ENCODE peak calls at places on chromosomes 5 and 9, in seven cellular contexts. V, L, Z, X, R, P and T are unnamed samples.

GRCh38 chr5:157266286-157267007 is 524 bp downstream of the CYFIP2 start:
- DNase-seq in X (peak), V (peak), P (peak), R (no peak), L (no peak), Z (peak), T (peak)

GRCh38 chr5:137565450-137565849 is 66.3 kb upstream of the SPOCK1 start:
- DNase-seq in R (peak), L (no peak), V (no peak), P (no peak), Z (no peak), X (no peak), T (no peak)

GRCh38 chr9:135392511-135392910 is 87.1 kb upstream of the PPP1R26 start:
- DNase-seq in V (no peak), R (no peak), P (no peak), Z (no peak), L (no peak), X (no peak), T (no peak)

GRCh38 chr9:112705773-112706427 is 12.0 kb downstream of the INIP start:
- DNase-seq in P (no peak), Z (peak), V (peak), L (no peak), R (peak), X (peak), T (no peak)

GRCh38 chr5:168898261-168898911 is 319.2 kb upstream of the PANK3 start:
- DNase-seq in Z (no peak), X (no peak), V (no peak), P (no peak), R (no peak), L (no peak), T (no peak)

GRCh38 chr9:121322037-121322736 is 47.9 kb downstream of the STOM start:
- DNase-seq in X (no peak), V (no peak), R (peak), L (peak), Z (no peak), P (no peak), T (no peak)

GRCh38 chr5:56712895-56713565 is 102.3 kb upstream of the MAP3K1 start:
- DNase-seq in V (no peak), R (no peak), Z (no peak), P (no peak), L (no peak), X (no peak), T (no peak)

GRCh38 chr9:133604856-133605255 is 4.3 kb downstream of the FAM163B start:
- DNase-seq in R (no peak), V (no peak), Z (no peak), X (no peak), P (no peak), L (no peak), T (no peak)

GRCh38 chr9:133569891-133570651 is 35.6 kb downstream of the ADAMTSL2 start:
- DNase-seq in P (no peak), R (no peak), V (no peak), X (no peak), L (no peak), Z (peak), T (no peak)

GRCh38 chr9:121650220-121651013 is 1.0 kb upstream of the DAB2IP start:
- DNase-seq in X (peak), Z (peak), P (peak), L (no peak), V (peak), R (peak), T (no peak)

GRCh38 chr5:85266692-85267091 is 882.0 kb upstream of the EDIL3 start:
- DNase-seq in X (no peak), P (no peak), R (no peak), L (no peak), Z (no peak), V (no peak), T (no peak)

GRCh38 chr9:2657427-2657826 is 35.8 kb downstream of the VLDLR start:
- DNase-seq in V (no peak), R (no peak), L (no peak), Z (no peak), P (peak), X (no peak), T (peak)

GRCh38 chr5:28275931-28276330 is 1237.5 kb upstream of the CDH9 start:
- DNase-seq in L (no peak), V (no peak), Z (no peak), X (no peak), P (no peak), R (no peak), T (no peak)

GRCh38 chr5:135444360-135444759 is 2.8 kb downstream of the DCANP1 start:
- DNase-seq in R (no peak), P (peak), L (no peak), X (no peak), Z (no peak), V (no peak), T (no peak)

DNA sequence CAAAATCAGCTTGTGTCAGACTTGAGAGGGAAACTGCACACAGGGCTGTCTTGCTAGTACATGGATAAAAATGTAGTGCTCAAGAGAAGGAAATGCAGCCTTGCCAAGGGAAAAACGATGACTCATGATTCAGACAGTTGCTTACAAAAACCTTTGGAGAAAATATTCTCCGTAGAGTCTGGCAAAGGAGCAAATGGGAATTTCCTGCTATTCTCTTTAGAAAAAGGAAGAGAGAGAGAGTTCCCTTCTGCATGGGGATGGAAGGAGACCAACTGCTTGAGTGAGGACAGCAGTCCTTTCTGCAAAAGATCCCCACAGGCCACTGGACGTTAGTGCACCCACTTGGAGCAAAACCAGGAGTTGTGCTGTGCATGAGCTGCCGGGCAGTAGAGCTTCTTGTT is 7.6 kb downstream of the IFNB1 start:
- DNase-seq in X (peak), R (peak), V (peak), L (peak), Z (peak), P (no peak), T (no peak)
- TF ChIP-seq CTCF in X (no peak), R (peak), V (peak), L (peak), Z (peak), P (no peak), T (no peak)

GRCh38 chr5:37950436-37950835 is 110.6 kb upstream of the GDNF start:
- DNase-seq in L (no peak), X (no peak), Z (no peak), V (no peak), P (no peak), R (no peak), T (no peak)

GRCh38 chr5:37954561-37954960 is 114.7 kb upstream of the GDNF start:
- DNase-seq in V (no peak), Z (no peak), L (no peak), R (no peak), X (no peak), P (no peak), T (no peak)

GRCh38 chr5:37955748-37956147 is 115.9 kb upstream of the GDNF start:
- DNase-seq in Z (no peak), V (no peak), X (no peak), P (no peak), R (no peak), L (no peak), T (no peak)

GRCh38 chr5:37951946-37952721 is 112.3 kb upstream of the GDNF start:
- DNase-seq in R (no peak), Z (no peak), X (no peak), P (no peak), V (no peak), L (no peak), T (no peak)
- TF ChIP-seq CTCF in R (no peak), Z (no peak), X (no peak), P (no peak), V (no peak), L (no peak), T (no peak)

DNA sequence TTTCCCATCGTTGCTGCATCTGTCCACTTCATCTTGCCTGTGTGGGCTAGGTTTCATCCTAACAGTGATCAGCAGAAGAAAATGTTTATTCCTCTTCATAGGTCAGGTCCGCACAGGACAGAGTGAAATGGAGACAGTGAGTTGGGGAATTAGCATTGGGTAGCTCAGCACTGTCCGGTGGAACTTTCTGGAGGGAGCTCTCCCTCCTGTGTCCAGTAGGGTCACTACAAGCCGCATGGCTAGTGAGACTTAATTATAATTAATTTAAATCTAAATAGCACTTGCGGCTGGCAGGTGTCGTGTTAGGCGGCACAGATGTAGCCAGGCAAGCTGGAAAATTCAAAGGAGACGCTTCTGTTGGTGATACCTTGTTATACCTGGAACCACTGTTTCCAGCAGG is 48.4 kb downstream of the CFAP77 start:
- DNase-seq in L (no peak), V (no peak), X (no peak), Z (no peak), R (no peak), P (no peak), T (no peak)
- TF ChIP-seq CTCF in L (no peak), V (no peak), X (no peak), Z (no peak), R (no peak), P (no peak), T (no peak)

GRCh38 chr9:15505927-15506326 is 4.8 kb downstream of the PSIP1 start:
- DNase-seq in V (no peak), Z (no peak), R (no peak), P (no peak), L (no peak), X (no peak), T (no peak)
- TF ChIP-seq CTCF in V (no peak), Z (no peak), R (no peak), P (no peak), L (no peak), X (no peak), T (no peak)

GRCh38 chr9:72333758-72334157 is 31.2 kb downstream of the ZFAND5 start:
- DNase-seq in V (no peak), R (no peak), X (no peak), Z (no peak), P (no peak), L (no peak), T (no peak)
- TF ChIP-seq CTCF in V (no peak), R (peak), X (no peak), Z (no peak), P (no peak), L (peak), T (no peak)